ENCODE peak calls at places on chromosome 18, in six cellular contexts. A is IMR-90, O is trophoblast cell, I is mesendoderm, M is neuronal stem cell, X is H1. P is an unnamed sample.

GRCh38 chr18:28581503-28582169 is 404.7 kb upstream of the CDH2 start:
- DNase-seq in A (no peak), O (no peak), I (peak; percentile 6), M (peak; percentile 5), X (no peak), P (no peak)

GRCh38 chr18:62420151-62420512 is 95.0 kb downstream of the TNFRSF11A start:
- DNase-seq in A (peak; percentile 34), O (no peak), I (no peak), M (no peak), X (no peak), P (peak; percentile 38)

GRCh38 chr18:79951545-79952456 is at the start of gene SLC66A2:
- DNase-seq in A (peak; percentile 83), O (peak; percentile 94), I (peak; percentile 80), M (peak; percentile 81), X (peak; percentile 99), P (peak; percentile 85)

GRCh38 chr18:23982154-23983071 is 32.1 kb upstream of the TTC39C start:
- DNase-seq in A (peak; percentile 75), O (peak; percentile 38), I (no peak), M (no peak), X (no peak), P (peak; percentile 83)

GRCh38 chr18:468841-469796 is 31.4 kb downstream of the COLEC12 start:
- DNase-seq in A (no peak), O (no peak), I (no peak), M (no peak), X (no peak), P (no peak)

GRCh38 chr18:6561029-6561861 is 146.5 kb upstream of the L3MBTL4 start:
- DNase-seq in A (peak; percentile 67), O (peak; percentile 41), I (peak; percentile 57), M (no peak), X (no peak), P (peak; percentile 85)

GRCh38 chr18:76363451-76364120 is 131.5 kb downstream of the ZNF516 start:
- DNase-seq in A (peak; percentile 87), O (peak; percentile 18), I (no peak), M (no peak), X (no peak), P (peak; percentile 72)

GRCh38 chr18:76472811-76473210 is 22.2 kb downstream of the ZNF516 start:
- DNase-seq in A (no peak), O (no peak), I (no peak), M (no peak), X (no peak), P (no peak)

GRCh38 chr18:4196358-4196757 is 258.7 kb downstream of the DLGAP1 start:
- DNase-seq in A (no peak), O (no peak), I (no peak), M (no peak), X (no peak), P (no peak)

GRCh38 chr18:41052625-41053024 is 902.4 kb upstream of the PIK3C3 start:
- DNase-seq in A (no peak), O (no peak), I (no peak), M (no peak), X (no peak), P (no peak)

GRCh38 chr18:74381621-74382350 is 66.1 kb downstream of the C18orf63 start:
- DNase-seq in A (no peak), O (no peak), I (no peak), M (no peak), X (peak; percentile 28), P (no peak)

GRCh38 chr18:54261894-54262293 is 7.4 kb upstream of the POLI start:
- DNase-seq in A (no peak), O (no peak), I (no peak), M (no peak), X (no peak), P (no peak)

GRCh38 chr18:36635414-36636096 is 193.2 kb downstream of the TPGS2 start:
- DNase-seq in A (no peak), O (peak; percentile 79), I (peak; percentile 54), M (no peak), X (no peak), P (no peak)

GRCh38 chr18:43486462-43486861 is 209.2 kb upstream of the SYT4 start:
- DNase-seq in A (no peak), O (no peak), I (peak; percentile 79), M (peak; percentile 51), X (peak; percentile 52), P (no peak)

GRCh38 chr18:80109676-80110078 is 615 bp downstream of the ADNP2 start:
- DNase-seq in A (peak; percentile 31), O (peak; percentile 46), I (peak; percentile 76), M (peak; percentile 43), X (peak; percentile 71), P (peak; percentile 68)

GRCh38 chr18:62379051-62379450 is 53.9 kb downstream of the TNFRSF11A start:
- DNase-seq in A (no peak), O (no peak), I (no peak), M (no peak), X (no peak), P (no peak)

GRCh38 chr18:47949197-47949596 is 18.7 kb upstream of the SMAD2 start:
- DNase-seq in A (no peak), O (no peak), I (no peak), M (no peak), X (no peak), P (no peak)

GRCh38 chr18:57353940-57354461 is 1.6 kb downstream of the ST8SIA3 start:
- DNase-seq in A (peak; percentile 17), O (peak; percentile 51), I (peak; percentile 90), M (peak; percentile 89), X (peak; percentile 93), P (peak; percentile 16)

GRCh38 chr18:79487198-79488165 is 91.8 kb downstream of the NFATC1 start:
- DNase-seq in A (no peak), O (no peak), I (no peak), M (no peak), X (no peak), P (no peak)

GRCh38 chr18:58129019-58129374 is 85.0 kb downstream of the NEDD4L start:
- DNase-seq in A (no peak), O (peak; percentile 69), I (no peak), M (no peak), X (no peak), P (no peak)

GRCh38 chr18:21548647-21549046 is 51.9 kb downstream of the ESCO1 start:
- DNase-seq in A (no peak), O (peak; percentile 4), I (no peak), M (no peak), X (no peak), P (no peak)

GRCh38 chr18:2967357-2967756 is 45.6 kb downstream of the LPIN2 start:
- DNase-seq in A (no peak), O (no peak), I (no peak), M (no peak), X (no peak), P (no peak)

GRCh38 chr18:36572135-36572856 is 256.5 kb downstream of the TPGS2 start:
- DNase-seq in A (peak; percentile 49), O (peak; percentile 64), I (peak; percentile 49), M (peak; percentile 46), X (no peak), P (peak; percentile 45)

GRCh38 chr18:51151568-51152511 is 45.6 kb downstream of the MEX3C start:
- DNase-seq in A (no peak), O (peak; percentile 67), I (peak; percentile 22), M (no peak), X (no peak), P (no peak)

GRCh38 chr18:46891742-46892214 is 25.5 kb downstream of the PIAS2 start:
- DNase-seq in A (no peak), O (no peak), I (no peak), M (no peak), X (no peak), P (no peak)

GRCh38 chr18:66616523-66616983 is 12.7 kb upstream of the CDH19 start:
- DNase-seq in A (no peak), O (no peak), I (peak; percentile 60), M (no peak), X (peak; percentile 52), P (no peak)

GRCh38 chr18:10316778-10317177 is 137.7 kb upstream of the APCDD1 start:
- DNase-seq in A (no peak), O (peak; percentile 38), I (no peak), M (no peak), X (no peak), P (no peak)

GRCh38 chr18:40179647-40180175 is 1775.3 kb upstream of the PIK3C3 start:
- DNase-seq in A (peak; percentile 0), O (no peak), I (peak; percentile 49), M (peak; percentile 21), X (no peak), P (no peak)

GRCh38 chr18:6627621-6628020 is 101.9 kb upstream of the ARHGAP28 start:
- DNase-seq in A (peak; percentile 37), O (no peak), I (no peak), M (no peak), X (no peak), P (no peak)

GRCh38 chr18:37280701-37281100 is 284.9 kb downstream of the CELF4 start:
- DNase-seq in A (no peak), O (no peak), I (no peak), M (no peak), X (no peak), P (no peak)

GRCh38 chr18:36460854-36461253 is 163.3 kb downstream of the FHOD3 start:
- DNase-seq in A (no peak), O (no peak), I (peak; percentile 31), M (no peak), X (peak; percentile 61), P (no peak)

GRCh38 chr18:49491534-49491856 is 4.5 kb upstream of the C18orf32 start:
- DNase-seq in A (no peak), O (no peak), I (no peak), M (no peak), X (no peak), P (no peak)
- H2AK5ac ChIP-seq in A (peak overlapping the region; percentile 97), O (no peak overlapping the region), I (peak overlapping the region; percentile 98), M (peak overlapping the region; percentile 78), X (peak overlapping the region; percentile 82), P (no peak overlapping the region)

DNA sequence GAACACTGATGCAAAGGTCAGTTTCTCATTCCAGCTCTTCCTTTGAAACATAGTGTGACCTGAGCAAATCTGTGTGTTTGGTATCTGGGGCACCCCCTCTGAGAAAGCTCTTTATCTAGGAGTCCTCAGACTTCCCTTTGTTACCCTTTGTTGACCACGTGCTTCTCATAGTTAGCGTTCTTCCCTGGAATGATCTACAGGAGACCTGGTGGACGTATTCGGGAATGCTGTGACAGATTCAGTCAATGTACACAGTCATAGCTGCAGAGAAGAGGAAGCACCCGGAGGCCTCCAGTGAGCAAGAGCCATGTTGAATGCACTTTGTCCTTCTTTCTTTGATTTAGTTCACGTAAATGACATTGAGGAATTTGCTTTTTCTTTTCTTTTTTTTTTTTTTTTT is 10.7 kb upstream of the CHMP1B start:
- DNase-seq in A (no peak), O (peak; percentile 66), I (peak; percentile 82), M (peak; percentile 24), X (peak; percentile 32), P (no peak)
- H3K4me3 ChIP-seq in A (no peak overlapping the region), O (no peak overlapping the region), I (no peak overlapping the region), M (no peak overlapping the region), X (no peak overlapping the region), P (no peak overlapping the region)

DNA sequence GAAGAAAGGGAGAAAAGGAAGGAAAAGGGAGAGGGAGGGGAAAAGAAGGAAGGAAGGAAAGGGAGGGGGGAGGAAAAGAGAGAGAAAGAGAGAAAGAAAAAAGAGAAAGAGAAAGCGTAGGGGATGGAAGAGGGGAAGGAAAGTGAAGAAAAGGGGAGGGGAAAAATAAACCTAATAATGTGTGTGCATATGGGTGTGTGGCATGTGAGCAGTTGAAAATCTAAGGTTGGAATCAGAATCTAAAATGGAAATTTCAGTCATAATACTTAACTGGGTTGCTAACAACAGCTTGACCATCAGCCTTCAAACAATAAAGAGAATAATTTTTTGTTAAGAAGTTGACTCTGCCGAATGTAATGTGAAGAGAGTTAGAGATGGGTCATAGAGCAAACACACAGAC is 407.9 kb upstream of the SLC14A2 start:
- DNase-seq in A (no peak), O (no peak), I (no peak), M (no peak), X (no peak), P (no peak)
- H2AK5ac ChIP-seq in A (no peak overlapping the region), O (no peak overlapping the region), I (no peak overlapping the region), M (no peak overlapping the region), X (no peak overlapping the region), P (no peak overlapping the region)

GRCh38 chr18:13823707-13824395 is at the start of gene MC5R:
- DNase-seq in A (peak; percentile 25), O (peak; percentile 68), I (peak; percentile 72), M (peak; percentile 68), X (peak; percentile 95), P (peak; percentile 18)
- H3K4me3 ChIP-seq in A (peak within 1 kb of the TSS; percentile 23), O (no peak within 1 kb of the TSS), I (no peak within 1 kb of the TSS), M (no peak within 1 kb of the TSS), X (peak within 1 kb of the TSS; percentile 55), P (peak within 1 kb of the TSS; percentile 66)

P was measured in mesenchymal stem cell.